ENCODE peak calls at places on chromosomes 13 and 19, in five cellular contexts. Y, M, X, W and J are unnamed samples.

GRCh38 chr13:24032252-24032651 is 128.3 kb upstream of the SPATA13 start:
- DNase-seq in Y (no peak), M (no peak), X (no peak), W (no peak), J (no peak)

GRCh38 chr13:33270906-33271538 is 14.5 kb downstream of the STARD13 start:
- DNase-seq in W (no peak), M (no peak), X (no peak), Y (no peak), J (no peak)

GRCh38 chr19:3573162-3573857 is 566 bp downstream of the HMG20B start:
- DNase-seq in M (no peak), W (no peak), X (no peak), Y (peak; percentile 42), J (no peak)

GRCh38 chr13:49932868-49933267 is 3.3 kb downstream of the SPRYD7 start:
- DNase-seq in Y (no peak), X (no peak), M (no peak), W (no peak), J (no peak)

GRCh38 chr13:112182831-112183543 is 116.0 kb downstream of the SOX1 start:
- DNase-seq in X (no peak), Y (no peak), M (no peak), W (no peak), J (no peak)

GRCh38 chr13:80390338-80390737 is 49.4 kb upstream of the SPRY2 start:
- DNase-seq in M (no peak), X (no peak), Y (no peak), W (no peak), J (no peak)

GRCh38 chr13:80572308-80572676 is 231.4 kb upstream of the SPRY2 start:
- DNase-seq in Y (no peak), W (no peak), M (no peak), X (no peak), J (no peak)

GRCh38 chr19:15123900-15124299 is 16.7 kb downstream of the SYDE1 start:
- DNase-seq in X (no peak), M (no peak), Y (peak; percentile 24), W (no peak), J (no peak)

GRCh38 chr13:38008636-38009035 is 139.1 kb upstream of the TRPC4 start:
- DNase-seq in W (no peak), M (no peak), Y (peak; percentile 50), X (no peak), J (no peak)

GRCh38 chr13:66586489-66586888 is 643.6 kb downstream of the PCDH9 start:
- DNase-seq in M (no peak), W (no peak), Y (no peak), X (no peak), J (no peak)

GRCh38 chr13:45683701-45684100 is 18.4 kb upstream of the CBY2 start:
- DNase-seq in W (no peak), X (no peak), Y (no peak), M (no peak), J (no peak)

GRCh38 chr19:13849277-13849676 is 27.7 kb upstream of the NANOS3 start:
- DNase-seq in Y (no peak), M (no peak), X (no peak), W (no peak), J (no peak)

GRCh38 chr19:13181747-13182388 is 31.7 kb downstream of the IER2 start:
- DNase-seq in X (peak; percentile 59), M (no peak), Y (no peak), W (no peak), J (no peak)

GRCh38 chr19:55590621-55591020 is 8.7 kb downstream of the FIZ1 start:
- DNase-seq in M (no peak), Y (no peak), X (no peak), W (no peak), J (no peak)

GRCh38 chr19:46489445-46490272 is 6.0 kb downstream of the PNMA8B start:
- DNase-seq in X (no peak), M (no peak), Y (no peak), W (no peak), J (peak; percentile 62)